ENCODE peak calls at places on chromosomes 16 and 17, in four cellular contexts. R is fibroblast of lung; F is CD4-positive, alpha-beta T cell; N is left lung. X is an unnamed sample.

GRCh38 chr16:5027575-5028235 is 6.0 kb downstream of the NAGPA start:
- DNase-seq in N (no peak), R (no peak), F (no peak), X (no peak)

GRCh38 chr16:23317266-23317661 is 15.2 kb downstream of the SCNN1B start:
- DNase-seq in N (peak; percentile 79), R (no peak), F (no peak), X (no peak)

GRCh38 chr17:77470800-77471733 is 330.3 kb downstream of the SEC14L1 start:
- DNase-seq in N (no peak), F (no peak), R (peak; percentile 70), X (no peak)

GRCh38 chr17:44375196-44376017 is 11.8 kb upstream of the FAM171A2 start:
- DNase-seq in F (no peak), R (no peak), N (no peak), X (no peak)

GRCh38 chr16:56350491-56351405 is 74.6 kb downstream of the AMFR start:
- DNase-seq in N (no peak), R (no peak), F (no peak), X (no peak)

GRCh38 chr17:70239391-70239826 is 70.1 kb downstream of the KCNJ2 start:
- DNase-seq in R (peak; percentile 8), F (no peak), N (no peak), X (no peak)

GRCh38 chr17:77842906-77843249 is 115.6 kb upstream of the TNRC6C start:
- DNase-seq in N (no peak), F (no peak), R (no peak), X (no peak)

GRCh38 chr17:80891096-80892018 is 100.3 kb upstream of the CHMP6 start:
- DNase-seq in F (peak; percentile 70), N (peak; percentile 56), R (peak; percentile 98), X (peak; percentile 78)

GRCh38 chr16:86643661-86644060 is 65.3 kb downstream of the FOXL1 start:
- DNase-seq in R (no peak), N (no peak), F (no peak), X (no peak)

GRCh38 chr17:82791532-82791931 is 39.7 kb downstream of the TBCD start:
- DNase-seq in N (no peak), R (peak; percentile 96), F (no peak), X (no peak)

GRCh38 chr16:29745126-29745852 is 501 bp downstream of the C16orf54 start:
- DNase-seq in F (peak; percentile 37), N (no peak), R (no peak), X (no peak)

GRCh38 chr16:61024180-61024900 is 1011.9 kb downstream of the CDH8 start:
- DNase-seq in F (no peak), N (no peak), R (no peak), X (no peak)

GRCh38 chr17:61444831-61445230 is 7.4 kb upstream of the TBX4 start:
- DNase-seq in N (no peak), R (peak; percentile 66), F (no peak), X (no peak)

GRCh38 chr16:87350681-87351319 is 32.8 kb downstream of the FBXO31 start:
- DNase-seq in R (peak; percentile 62), N (no peak), F (no peak), X (no peak)

GRCh38 chr17:42783062-42783777 is 2.8 kb downstream of the WNK4 start:
- DNase-seq in N (no peak), R (peak; percentile 95), F (no peak), X (no peak)

GRCh38 chr16:57999366-57999970 is 1.0 kb downstream of the ZNF319 start:
- DNase-seq in R (peak; percentile 40), F (peak; percentile 11), N (no peak), X (peak; percentile 23)

GRCh38 chr16:70480127-70481105 is 26.0 kb downstream of the FCSK start:
- DNase-seq in N (no peak), R (no peak), F (no peak), X (no peak)

GRCh38 chr16:71883849-71884638 is at the start of gene ZNF821:
- DNase-seq in F (peak; percentile 51), N (peak; percentile 78), R (peak; percentile 75), X (peak; percentile 86)
- TF ChIP-seq CTCF in F (no peak), N (peak; percentile 32), R (no peak), X (peak; percentile 42)

DNA sequence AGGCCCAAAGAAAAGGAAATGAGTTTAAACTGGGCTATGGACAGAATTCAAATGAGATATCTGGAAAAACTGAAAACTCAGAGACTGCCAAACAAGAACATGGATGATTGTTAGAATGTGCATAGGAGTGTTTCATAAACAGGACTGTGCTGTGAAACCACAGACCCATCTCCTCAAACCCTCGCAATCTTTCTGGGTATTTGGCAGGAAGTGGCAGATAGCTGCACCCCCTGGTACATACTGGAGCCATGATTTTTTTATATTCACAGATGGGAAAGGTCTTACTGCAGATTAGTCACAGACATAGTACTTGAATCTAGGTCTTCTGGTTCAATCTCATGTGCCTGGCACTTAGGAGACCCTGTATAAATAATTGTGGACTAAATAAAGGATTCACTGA is 145.0 kb downstream of the CCDC182 start:
- DNase-seq in F (no peak), N (no peak), R (peak; percentile 17), X (peak; percentile 45)
- H3K27ac ChIP-seq in F (peak overlapping the region; percentile 53), N (no peak overlapping the region), R (no peak overlapping the region), X (no peak overlapping the region)

DNA sequence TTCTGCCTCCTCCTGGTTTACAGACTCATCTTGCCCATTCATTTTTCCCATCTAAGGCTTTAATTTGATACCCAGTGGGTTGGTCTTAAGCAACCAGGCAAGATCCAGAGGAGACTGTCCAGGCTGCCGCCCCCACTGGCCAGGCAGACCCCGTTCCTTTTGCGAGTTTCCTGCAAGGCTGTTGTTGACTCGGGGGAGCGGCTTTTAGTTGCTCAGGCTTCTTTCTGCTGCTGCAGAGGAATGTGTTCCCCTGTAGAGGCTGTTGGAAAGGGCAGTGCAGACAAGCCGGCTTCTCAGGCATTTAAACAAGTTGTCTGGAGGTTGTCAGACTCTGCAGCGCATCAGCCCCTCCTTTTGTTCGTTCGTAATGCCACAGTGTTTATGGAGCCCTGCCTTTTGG is 231.2 kb downstream of the PRKCA start:
- DNase-seq in R (peak; percentile 80), N (no peak), F (no peak), X (no peak)
- TF ChIP-seq CTCF in R (peak; percentile 30), N (no peak), F (no peak), X (no peak)

GRCh38 chr17:71975998-71976649 is 144.7 kb upstream of the SOX9 start:
- DNase-seq in R (peak; percentile 97), N (peak; percentile 69), F (no peak), X (peak; percentile 73)
- H3K27ac ChIP-seq in R (peak overlapping the region; percentile 90), N (no peak overlapping the region), F (no peak overlapping the region), X (no peak overlapping the region)

DNA sequence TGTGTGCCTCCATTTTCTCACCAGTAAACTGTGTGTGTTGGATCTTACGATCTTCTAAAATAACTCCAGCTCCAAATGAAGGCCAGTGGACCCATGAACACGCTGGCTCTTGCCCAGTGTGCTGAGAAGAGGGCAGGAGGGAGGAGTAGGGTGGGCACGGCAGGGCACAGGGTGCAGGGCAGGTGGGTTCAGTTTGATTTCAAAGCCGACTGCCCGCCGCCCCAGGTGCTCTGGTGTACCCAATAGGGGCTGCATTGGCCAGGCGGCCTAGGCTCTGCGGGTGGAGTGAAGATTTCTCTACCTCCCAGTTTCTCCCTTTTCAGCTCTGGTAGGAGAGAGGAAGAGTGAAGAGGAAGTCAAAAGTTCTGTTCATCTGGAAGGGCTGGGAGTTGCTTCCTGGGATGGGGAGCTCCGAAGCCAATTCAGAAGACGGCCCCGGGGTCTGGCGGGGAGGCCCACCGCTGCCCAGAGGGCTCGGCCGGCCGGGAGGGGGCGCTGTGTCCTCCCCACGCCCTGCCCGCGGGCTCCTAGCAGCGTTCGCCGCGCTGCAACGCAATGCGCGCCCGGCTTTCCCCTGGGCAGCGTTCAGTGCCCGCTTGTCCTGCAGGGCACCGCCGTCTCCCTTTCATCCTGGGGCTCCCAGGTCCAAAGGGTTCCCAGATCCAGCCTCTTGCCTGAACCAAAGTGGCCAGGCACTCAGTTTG is 1.1 kb upstream of the CRHR1 start:
- DNase-seq in F (peak; percentile 11), N (no peak), R (no peak), X (no peak)
- TF ChIP-seq CTCF in F (no peak), N (peak; percentile 13), R (no peak), X (peak; percentile 36)

GRCh38 chr17:39153541-39154111 is 2.2 kb upstream of the PLXDC1 start:
- DNase-seq in F (peak; percentile 95), R (peak; percentile 84), N (peak; percentile 92), X (peak; percentile 96)
- H3K27ac ChIP-seq in F (peak overlapping the region; percentile 69), R (peak overlapping the region; percentile 58), N (peak overlapping the region; percentile 85), X (peak overlapping the region; percentile 96)